ENCODE peak calls at places on chromosomes 7 and 10, in seven cellular contexts. One of them, this sample, is unnamed.

GRCh38 chr7:38327597-38327996 is 54.2 kb upstream of the TARP start:
- DNase-seq in kidney epithelial cell: no peak
- DNase-seq in cardiac muscle cell: peak
- DNase-seq in AG09309: no peak
- DNase-seq in neural progenitor cell: no peak
- DNase-seq in astrocyte of the spinal cord: peak
- DNase-seq in A549: no peak
- DNase-seq in this sample: no peak

GRCh38 chr10:5538446-5538845 is 13.7 kb downstream of the CALML3 start:
- DNase-seq in AG09309: peak
- DNase-seq in kidney epithelial cell: no peak
- DNase-seq in A549: no peak
- DNase-seq in astrocyte of the spinal cord: peak
- DNase-seq in cardiac muscle cell: peak
- DNase-seq in neural progenitor cell: no peak
- DNase-seq in this sample: peak

GRCh38 chr7:151599401-151600227 is 79.9 kb upstream of the RHEB start:
- DNase-seq in astrocyte of the spinal cord: peak
- DNase-seq in A549: peak
- DNase-seq in AG09309: peak
- DNase-seq in neural progenitor cell: no peak
- DNase-seq in cardiac muscle cell: peak
- DNase-seq in kidney epithelial cell: peak
- DNase-seq in this sample: peak

GRCh38 chr7:29039747-29040569 is 81.8 kb upstream of the TRIL start:
- DNase-seq in A549: no peak
- DNase-seq in neural progenitor cell: no peak
- DNase-seq in AG09309: no peak
- DNase-seq in kidney epithelial cell: no peak
- DNase-seq in cardiac muscle cell: peak
- DNase-seq in astrocyte of the spinal cord: peak
- DNase-seq in this sample: peak

GRCh38 chr7:26293569-26294308 is 2.1 kb downstream of the SNX10 start:
- DNase-seq in AG09309: no peak
- DNase-seq in astrocyte of the spinal cord: no peak
- DNase-seq in A549: no peak
- DNase-seq in neural progenitor cell: no peak
- DNase-seq in cardiac muscle cell: no peak
- DNase-seq in kidney epithelial cell: no peak
- DNase-seq in this sample: no peak

GRCh38 chr7:17769918-17770317 is 170.4 kb downstream of the SNX13 start:
- DNase-seq in cardiac muscle cell: peak
- DNase-seq in astrocyte of the spinal cord: peak
- DNase-seq in AG09309: peak
- DNase-seq in A549: peak
- DNase-seq in neural progenitor cell: peak
- DNase-seq in kidney epithelial cell: peak
- DNase-seq in this sample: peak

GRCh38 chr10:33335550-33335799 is 1.0 kb upstream of the NRP1 start:
- DNase-seq in A549: peak
- DNase-seq in AG09309: no peak
- DNase-seq in cardiac muscle cell: peak
- DNase-seq in astrocyte of the spinal cord: no peak
- DNase-seq in neural progenitor cell: no peak
- DNase-seq in kidney epithelial cell: no peak
- DNase-seq in this sample: no peak

GRCh38 chr10:133342942-133343341 is 4.2 kb upstream of the PRAP1 start:
- DNase-seq in kidney epithelial cell: no peak
- DNase-seq in A549: no peak
- DNase-seq in astrocyte of the spinal cord: no peak
- DNase-seq in cardiac muscle cell: no peak
- DNase-seq in AG09309: no peak
- DNase-seq in neural progenitor cell: no peak
- DNase-seq in this sample: no peak

GRCh38 chr10:35641430-35642015 is 573 bp downstream of the FZD8 start:
- DNase-seq in neural progenitor cell: peak
- DNase-seq in astrocyte of the spinal cord: peak
- DNase-seq in kidney epithelial cell: no peak
- DNase-seq in AG09309: no peak
- DNase-seq in cardiac muscle cell: peak
- DNase-seq in A549: peak
- DNase-seq in this sample: peak

GRCh38 chr7:159118220-159118595 is 26.5 kb downstream of the VIPR2 start:
- DNase-seq in A549: no peak
- DNase-seq in neural progenitor cell: no peak
- DNase-seq in AG09309: no peak
- DNase-seq in cardiac muscle cell: no peak
- DNase-seq in astrocyte of the spinal cord: no peak
- DNase-seq in kidney epithelial cell: no peak
- DNase-seq in this sample: no peak

GRCh38 chr7:133794490-133794889 is 332.6 kb upstream of the LRGUK start:
- DNase-seq in kidney epithelial cell: no peak
- DNase-seq in cardiac muscle cell: peak
- DNase-seq in astrocyte of the spinal cord: no peak
- DNase-seq in A549: no peak
- DNase-seq in neural progenitor cell: no peak
- DNase-seq in AG09309: no peak
- DNase-seq in this sample: peak

GRCh38 chr10:79285315-79286185 is 61.7 kb upstream of the PPIF start:
- DNase-seq in A549: no peak
- DNase-seq in kidney epithelial cell: no peak
- DNase-seq in neural progenitor cell: no peak
- DNase-seq in AG09309: no peak
- DNase-seq in cardiac muscle cell: no peak
- DNase-seq in astrocyte of the spinal cord: no peak
- DNase-seq in this sample: no peak

GRCh38 chr10:94963901-94964300 is 25.4 kb downstream of the CYP2C9 start:
- DNase-seq in kidney epithelial cell: peak
- DNase-seq in cardiac muscle cell: peak
- DNase-seq in neural progenitor cell: peak
- DNase-seq in astrocyte of the spinal cord: peak
- DNase-seq in AG09309: no peak
- DNase-seq in A549: peak
- DNase-seq in this sample: peak

GRCh38 chr7:107622937-107623336 is 37.7 kb upstream of the SLC26A4 start:
- DNase-seq in astrocyte of the spinal cord: no peak
- DNase-seq in neural progenitor cell: no peak
- DNase-seq in kidney epithelial cell: no peak
- DNase-seq in AG09309: no peak
- DNase-seq in A549: no peak
- DNase-seq in cardiac muscle cell: peak
- DNase-seq in this sample: peak

GRCh38 chr10:24935504-24936292 is 16.7 kb downstream of the PRTFDC1 start:
- DNase-seq in astrocyte of the spinal cord: no peak
- DNase-seq in cardiac muscle cell: no peak
- DNase-seq in kidney epithelial cell: no peak
- DNase-seq in neural progenitor cell: no peak
- DNase-seq in A549: no peak
- DNase-seq in AG09309: no peak
- DNase-seq in this sample: no peak

GRCh38 chr10:8389630-8390029 is 335.1 kb downstream of the GATA3 start:
- DNase-seq in neural progenitor cell: no peak
- DNase-seq in astrocyte of the spinal cord: no peak
- DNase-seq in cardiac muscle cell: no peak
- DNase-seq in kidney epithelial cell: no peak
- DNase-seq in AG09309: no peak
- DNase-seq in A549: peak
- DNase-seq in this sample: no peak

GRCh38 chr7:50588937-50589336 is 23.7 kb upstream of the DDC start:
- DNase-seq in astrocyte of the spinal cord: no peak
- DNase-seq in kidney epithelial cell: no peak
- DNase-seq in neural progenitor cell: no peak
- DNase-seq in A549: no peak
- DNase-seq in cardiac muscle cell: no peak
- DNase-seq in AG09309: no peak
- DNase-seq in this sample: no peak

GRCh38 chr7:954330-955238 is at the start of gene ADAP1:
- DNase-seq in AG09309: no peak
- DNase-seq in kidney epithelial cell: no peak
- DNase-seq in astrocyte of the spinal cord: no peak
- DNase-seq in A549: peak
- DNase-seq in cardiac muscle cell: peak
- DNase-seq in neural progenitor cell: peak
- DNase-seq in this sample: peak

DNA sequence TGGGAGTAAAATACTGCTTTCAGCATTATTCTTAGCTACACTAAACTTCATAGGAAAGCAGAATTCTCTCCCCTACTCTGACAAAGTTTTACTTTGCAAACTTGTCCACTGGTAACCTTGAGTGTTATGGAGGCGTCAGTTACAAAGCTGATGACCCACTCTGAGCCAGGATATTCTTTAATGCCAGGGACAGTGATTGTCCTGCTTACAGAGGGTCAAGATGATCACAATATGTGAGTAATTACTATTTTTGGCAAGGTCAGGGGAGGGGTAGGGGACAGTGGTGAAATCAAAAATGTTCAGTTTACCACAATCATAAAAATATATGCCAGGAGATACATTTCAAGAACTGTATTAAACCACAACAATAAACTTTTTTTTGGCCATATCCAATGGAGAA is 520.6 kb downstream of the SUGCT start:
- DNase-seq in AG09309: no peak
- DNase-seq in kidney epithelial cell: no peak
- DNase-seq in neural progenitor cell: no peak
- DNase-seq in astrocyte of the spinal cord: no peak
- DNase-seq in cardiac muscle cell: no peak
- DNase-seq in A549: no peak
- DNase-seq in this sample: no peak
- TF ChIP-seq CTCF in AG09309: no peak
- TF ChIP-seq CTCF in kidney epithelial cell: no peak
- TF ChIP-seq CTCF in neural progenitor cell: no peak
- TF ChIP-seq CTCF in astrocyte of the spinal cord: no peak
- TF ChIP-seq CTCF in cardiac muscle cell: no peak
- TF ChIP-seq CTCF in A549: no peak
- TF ChIP-seq CTCF in this sample: no peak

DNA sequence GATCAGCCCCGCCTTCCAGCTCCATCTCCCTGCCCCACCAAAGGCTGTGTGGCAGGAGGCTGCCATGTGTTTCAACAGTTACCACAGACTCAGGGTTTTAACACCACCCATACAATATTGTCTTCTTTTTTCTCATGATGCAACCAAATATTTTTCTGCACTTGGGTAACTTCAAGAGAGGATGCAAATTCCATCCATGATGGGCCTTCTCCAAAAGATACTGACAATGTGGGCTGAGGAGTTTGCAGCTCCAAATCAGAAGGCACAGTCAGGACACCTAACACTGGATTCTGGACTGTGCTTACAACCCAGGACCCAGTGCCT is 347.9 kb downstream of the GRID1 start:
- DNase-seq in AG09309: no peak
- DNase-seq in cardiac muscle cell: no peak
- DNase-seq in kidney epithelial cell: no peak
- DNase-seq in astrocyte of the spinal cord: no peak
- DNase-seq in A549: no peak
- DNase-seq in neural progenitor cell: no peak
- DNase-seq in this sample: no peak
- H3K4me3 ChIP-seq in AG09309: no peak
- H3K4me3 ChIP-seq in cardiac muscle cell: no peak
- H3K4me3 ChIP-seq in kidney epithelial cell: no peak
- H3K4me3 ChIP-seq in astrocyte of the spinal cord: no peak
- H3K4me3 ChIP-seq in A549: no peak
- H3K4me3 ChIP-seq in neural progenitor cell: no peak
- H3K4me3 ChIP-seq in this sample: no peak

DNA sequence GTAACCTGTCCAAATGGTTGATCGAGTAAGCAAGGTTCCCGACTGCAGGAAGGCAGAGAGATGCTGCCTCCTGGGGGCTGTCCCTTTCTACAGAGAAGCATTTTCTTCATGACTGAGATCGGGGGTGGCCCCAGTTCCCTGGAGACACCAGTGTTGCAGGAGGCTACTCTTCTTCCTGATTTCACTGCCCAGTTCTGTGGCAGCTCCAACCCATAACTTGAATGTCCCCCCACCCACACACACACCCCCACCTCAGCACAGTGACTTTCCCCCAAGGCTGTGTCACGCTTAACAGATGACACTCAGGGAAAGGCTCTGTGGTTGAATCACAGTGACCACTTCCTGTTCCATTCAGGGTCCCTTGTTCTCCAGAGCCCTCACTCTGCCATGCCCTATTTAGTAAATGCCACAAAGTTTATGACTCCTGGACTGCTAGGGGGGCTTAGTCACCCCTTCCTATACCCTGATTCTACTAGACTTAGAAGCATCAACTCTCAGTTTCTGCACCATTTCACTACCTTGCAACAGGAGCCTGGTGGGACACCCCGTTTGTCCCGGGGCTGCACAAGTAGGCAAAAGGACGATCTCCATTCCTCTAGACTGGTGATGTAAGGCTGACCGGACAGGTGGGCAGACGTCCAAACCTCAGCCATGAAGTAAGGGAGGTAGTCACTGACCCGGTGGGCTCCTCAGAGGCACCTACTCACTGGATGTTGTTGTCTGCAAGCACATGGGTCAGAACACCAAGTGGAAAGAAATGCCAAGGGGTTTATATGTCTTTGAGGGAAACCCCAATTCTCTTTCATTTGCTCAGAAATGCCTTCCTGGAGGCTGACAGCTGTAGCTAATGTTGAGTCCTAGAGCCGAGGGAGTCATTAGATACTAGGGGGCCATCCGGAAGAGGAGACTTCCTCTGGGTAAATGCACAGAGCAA is 31.3 kb upstream of the SMC3 start:
- DNase-seq in neural progenitor cell: peak
- DNase-seq in astrocyte of the spinal cord: peak
- DNase-seq in AG09309: no peak
- DNase-seq in A549: no peak
- DNase-seq in cardiac muscle cell: peak
- DNase-seq in kidney epithelial cell: peak
- DNase-seq in this sample: peak
- TF ChIP-seq CTCF in neural progenitor cell: peak
- TF ChIP-seq CTCF in astrocyte of the spinal cord: peak
- TF ChIP-seq CTCF in AG09309: peak
- TF ChIP-seq CTCF in A549: peak
- TF ChIP-seq CTCF in cardiac muscle cell: peak
- TF ChIP-seq CTCF in kidney epithelial cell: peak
- TF ChIP-seq CTCF in this sample: peak

GRCh38 chr7:79240413-79240812 is 213.1 kb downstream of the MAGI2 start:
- DNase-seq in A549: no peak
- DNase-seq in astrocyte of the spinal cord: no peak
- DNase-seq in kidney epithelial cell: no peak
- DNase-seq in cardiac muscle cell: no peak
- DNase-seq in neural progenitor cell: no peak
- DNase-seq in AG09309: no peak
- DNase-seq in this sample: no peak
- H3K4me3 ChIP-seq in A549: no peak
- H3K4me3 ChIP-seq in astrocyte of the spinal cord: no peak
- H3K4me3 ChIP-seq in kidney epithelial cell: no peak
- H3K4me3 ChIP-seq in cardiac muscle cell: no peak
- H3K4me3 ChIP-seq in neural progenitor cell: no peak
- H3K4me3 ChIP-seq in AG09309: no peak
- H3K4me3 ChIP-seq in this sample: no peak